ENCODE peak calls at places on chromosomes 1 and 21, in eight cellular contexts. One of them, this sample, is unnamed.

GRCh38 chr1:93960641-93961147 is 51.5 kb upstream of the GCLM start:
- DNase-seq in Ammon's horn: no peak
- DNase-seq in GM19239: no peak
- DNase-seq in H4: no peak
- DNase-seq in AML-193: no peak
- DNase-seq in progenitor cell of endocrine pancreas: no peak
- DNase-seq in M059J: no peak
- DNase-seq in aorta: no peak
- DNase-seq in this sample: no peak

GRCh38 chr1:219020846-219021245 is 152.8 kb upstream of the LYPLAL1 start:
- DNase-seq in Ammon's horn: no peak
- DNase-seq in GM19239: no peak
- DNase-seq in H4: no peak
- DNase-seq in AML-193: no peak
- DNase-seq in progenitor cell of endocrine pancreas: no peak
- DNase-seq in M059J: no peak
- DNase-seq in aorta: no peak
- DNase-seq in this sample: no peak

GRCh38 chr1:27785763-27786162 is 12.7 kb downstream of the STX12 start:
- DNase-seq in Ammon's horn: no peak
- DNase-seq in GM19239: no peak
- DNase-seq in H4: no peak
- DNase-seq in AML-193: no peak
- DNase-seq in progenitor cell of endocrine pancreas: no peak
- DNase-seq in M059J: peak; percentile 40
- DNase-seq in aorta: no peak
- DNase-seq in this sample: no peak

GRCh38 chr1:69167876-69168275 is 399.8 kb upstream of the LRRC7 start:
- DNase-seq in Ammon's horn: no peak
- DNase-seq in GM19239: no peak
- DNase-seq in H4: no peak
- DNase-seq in AML-193: no peak
- DNase-seq in progenitor cell of endocrine pancreas: no peak
- DNase-seq in M059J: peak; percentile 9
- DNase-seq in aorta: no peak
- DNase-seq in this sample: no peak

GRCh38 chr1:89069955-89070354 is 4.9 kb upstream of the GBP1 start:
- DNase-seq in Ammon's horn: no peak
- DNase-seq in GM19239: no peak
- DNase-seq in H4: no peak
- DNase-seq in AML-193: peak; percentile 28
- DNase-seq in progenitor cell of endocrine pancreas: no peak
- DNase-seq in M059J: peak; percentile 43
- DNase-seq in aorta: no peak
- DNase-seq in this sample: no peak

GRCh38 chr1:109474697-109475096 is 8.4 kb downstream of the SYPL2 start:
- DNase-seq in Ammon's horn: no peak
- DNase-seq in GM19239: no peak
- DNase-seq in H4: no peak
- DNase-seq in AML-193: no peak
- DNase-seq in progenitor cell of endocrine pancreas: no peak
- DNase-seq in M059J: no peak
- DNase-seq in aorta: no peak
- DNase-seq in this sample: no peak

GRCh38 chr1:150484861-150485260 is 2.4 kb upstream of the TARS2 start:
- DNase-seq in Ammon's horn: no peak
- DNase-seq in GM19239: no peak
- DNase-seq in H4: no peak
- DNase-seq in AML-193: no peak
- DNase-seq in progenitor cell of endocrine pancreas: no peak
- DNase-seq in M059J: peak; percentile 67
- DNase-seq in aorta: no peak
- DNase-seq in this sample: no peak

GRCh38 chr1:11652203-11652780 is 1.9 kb downstream of the FBXO2 start:
- DNase-seq in Ammon's horn: no peak
- DNase-seq in GM19239: no peak
- DNase-seq in H4: no peak
- DNase-seq in AML-193: no peak
- DNase-seq in progenitor cell of endocrine pancreas: no peak
- DNase-seq in M059J: no peak
- DNase-seq in aorta: no peak
- DNase-seq in this sample: no peak

GRCh38 chr1:160083968-160084770 is 2.8 kb downstream of the KCNJ9 start:
- DNase-seq in Ammon's horn: peak; percentile 45
- DNase-seq in GM19239: peak; percentile 88
- DNase-seq in H4: no peak
- DNase-seq in AML-193: no peak
- DNase-seq in progenitor cell of endocrine pancreas: peak; percentile 82
- DNase-seq in M059J: no peak
- DNase-seq in aorta: peak; percentile 82
- DNase-seq in this sample: no peak

GRCh38 chr21:26659181-26659580 is 86.1 kb upstream of the CYYR1 start:
- DNase-seq in Ammon's horn: no peak
- DNase-seq in GM19239: no peak
- DNase-seq in H4: no peak
- DNase-seq in AML-193: no peak
- DNase-seq in progenitor cell of endocrine pancreas: no peak
- DNase-seq in M059J: no peak
- DNase-seq in aorta: no peak
- DNase-seq in this sample: no peak

GRCh38 chr1:220818421-220819173 is 31.9 kb downstream of the MTARC1 start:
- DNase-seq in Ammon's horn: no peak
- DNase-seq in GM19239: no peak
- DNase-seq in H4: peak; percentile 74
- DNase-seq in AML-193: no peak
- DNase-seq in progenitor cell of endocrine pancreas: no peak
- DNase-seq in M059J: peak; percentile 97
- DNase-seq in aorta: no peak
- DNase-seq in this sample: no peak

GRCh38 chr1:42784547-42784945 is 245 bp upstream of the TMEM269 start:
- DNase-seq in Ammon's horn: no peak
- DNase-seq in GM19239: no peak
- DNase-seq in H4: no peak
- DNase-seq in AML-193: no peak
- DNase-seq in progenitor cell of endocrine pancreas: no peak
- DNase-seq in M059J: no peak
- DNase-seq in aorta: no peak
- DNase-seq in this sample: no peak

GRCh38 chr1:99748419-99748818 is 18.0 kb downstream of the FRRS1 start:
- DNase-seq in Ammon's horn: no peak
- DNase-seq in GM19239: no peak
- DNase-seq in H4: no peak
- DNase-seq in AML-193: no peak
- DNase-seq in progenitor cell of endocrine pancreas: no peak
- DNase-seq in M059J: peak; percentile 71
- DNase-seq in aorta: no peak
- DNase-seq in this sample: no peak

GRCh38 chr1:201275266-201275666 is 8.0 kb upstream of the PKP1 start:
- DNase-seq in Ammon's horn: no peak
- DNase-seq in GM19239: no peak
- DNase-seq in H4: peak; percentile 93
- DNase-seq in AML-193: no peak
- DNase-seq in progenitor cell of endocrine pancreas: no peak
- DNase-seq in M059J: peak; percentile 97
- DNase-seq in aorta: peak; percentile 85
- DNase-seq in this sample: no peak

GRCh38 chr1:55554611-55555010 is 339.4 kb upstream of the USP24 start:
- DNase-seq in Ammon's horn: no peak
- DNase-seq in GM19239: no peak
- DNase-seq in H4: no peak
- DNase-seq in AML-193: no peak
- DNase-seq in progenitor cell of endocrine pancreas: no peak
- DNase-seq in M059J: no peak
- DNase-seq in aorta: no peak
- DNase-seq in this sample: no peak

GRCh38 chr1:10960954-10961833 is 51.3 kb upstream of the TARDBP start:
- DNase-seq in Ammon's horn: peak; percentile 88
- DNase-seq in GM19239: peak; percentile 80
- DNase-seq in H4: peak; percentile 59
- DNase-seq in AML-193: peak; percentile 72
- DNase-seq in progenitor cell of endocrine pancreas: peak; percentile 89
- DNase-seq in M059J: peak; percentile 61
- DNase-seq in aorta: peak; percentile 92
- DNase-seq in this sample: peak; percentile 67

GRCh38 chr1:205286335-205286950 is 35.1 kb downstream of the NUAK2 start:
- DNase-seq in Ammon's horn: no peak
- DNase-seq in GM19239: peak; percentile 54
- DNase-seq in H4: peak; percentile 75
- DNase-seq in AML-193: peak; percentile 46
- DNase-seq in progenitor cell of endocrine pancreas: no peak
- DNase-seq in M059J: peak; percentile 85
- DNase-seq in aorta: no peak
- DNase-seq in this sample: no peak

GRCh38 chr1:168227620-168228019 is 1.8 kb downstream of the SFT2D2 start:
- DNase-seq in Ammon's horn: no peak
- DNase-seq in GM19239: no peak
- DNase-seq in H4: no peak
- DNase-seq in AML-193: no peak
- DNase-seq in progenitor cell of endocrine pancreas: no peak
- DNase-seq in M059J: peak; percentile 67
- DNase-seq in aorta: no peak
- DNase-seq in this sample: no peak

This sample was measured in putamen.